ENCODE peak calls at places on chromosomes 3 and 15, in seven cellular contexts. M is GM12878, T is HCT116, B is HepG2, U is K562, Q is H1, I is SK-N-SH. V is an unnamed sample.
A peak's percentile ranks its signal among the peaks of the same experiment; 100 is the strongest.

GRCh38 chr15:28080386-28080785 is 18.7 kb downstream of the OCA2 start:
- DNase-seq in M (no peak), T (no peak), B (peak; percentile 9), U (no peak), Q (no peak), I (no peak), V (no peak)

GRCh38 chr15:65675551-65675950 is 53.8 kb downstream of the SLC24A1 start:
- DNase-seq in M (no peak), T (no peak), B (no peak), U (no peak), Q (no peak), I (no peak), V (no peak)

GRCh38 chr3:127033171-127033570 is 50.3 kb downstream of the PLXNA1 start:
- DNase-seq in M (no peak), T (no peak), B (no peak), U (no peak), Q (no peak), I (no peak), V (no peak)

GRCh38 chr15:43210172-43210745 is 10.6 kb downstream of the EPB42 start:
- DNase-seq in M (no peak), T (no peak), B (no peak), U (no peak), Q (no peak), I (no peak), V (no peak)

GRCh38 chr15:78702609-78703332 is 61.8 kb upstream of the CHRNB4 start:
- DNase-seq in M (no peak), T (no peak), B (no peak), U (no peak), Q (no peak), I (no peak), V (no peak)

GRCh38 chr15:90103669-90104329 is 1.5 kb upstream of the IDH2 start:
- DNase-seq in M (no peak), T (no peak), B (peak; percentile 60), U (no peak), Q (no peak), I (no peak), V (no peak)

GRCh38 chr3:194132465-194133358 is 3.2 kb upstream of the HES1 start:
- DNase-seq in M (no peak), T (no peak), B (peak; percentile 35), U (no peak), Q (no peak), I (no peak), V (peak; percentile 35)

GRCh38 chr3:9727041-9727595 is 4.4 kb upstream of the BRPF1 start:
- DNase-seq in M (no peak), T (peak; percentile 48), B (peak; percentile 42), U (peak; percentile 76), Q (peak; percentile 89), I (peak; percentile 51), V (peak; percentile 50)

GRCh38 chr15:60970246-60971170 is 258.6 kb downstream of the RORA start:
- DNase-seq in M (no peak), T (no peak), B (no peak), U (no peak), Q (no peak), I (no peak), V (no peak)

GRCh38 chr3:168096210-168096795 is 579 bp upstream of the GOLIM4 start:
- DNase-seq in M (peak; percentile 56), T (peak; percentile 83), B (peak; percentile 87), U (peak; percentile 67), Q (no peak), I (peak; percentile 76), V (peak; percentile 48)

GRCh38 chr15:51878446-51879386 is 49.3 kb downstream of the TMOD3 start:
- DNase-seq in M (no peak), T (no peak), B (no peak), U (peak; percentile 35), Q (no peak), I (no peak), V (no peak)

GRCh38 chr15:51876169-51876568 is 46.7 kb downstream of the TMOD3 start:
- DNase-seq in M (no peak), T (no peak), B (no peak), U (no peak), Q (no peak), I (no peak), V (no peak)

GRCh38 chr15:51870774-51871173 is 41.3 kb downstream of the TMOD3 start:
- DNase-seq in M (no peak), T (no peak), B (no peak), U (no peak), Q (no peak), I (no peak), V (no peak)

GRCh38 chr15:51879555-51879954 is 50.1 kb downstream of the TMOD3 start:
- DNase-seq in M (no peak), T (no peak), B (no peak), U (no peak), Q (no peak), I (no peak), V (no peak)

DNA sequence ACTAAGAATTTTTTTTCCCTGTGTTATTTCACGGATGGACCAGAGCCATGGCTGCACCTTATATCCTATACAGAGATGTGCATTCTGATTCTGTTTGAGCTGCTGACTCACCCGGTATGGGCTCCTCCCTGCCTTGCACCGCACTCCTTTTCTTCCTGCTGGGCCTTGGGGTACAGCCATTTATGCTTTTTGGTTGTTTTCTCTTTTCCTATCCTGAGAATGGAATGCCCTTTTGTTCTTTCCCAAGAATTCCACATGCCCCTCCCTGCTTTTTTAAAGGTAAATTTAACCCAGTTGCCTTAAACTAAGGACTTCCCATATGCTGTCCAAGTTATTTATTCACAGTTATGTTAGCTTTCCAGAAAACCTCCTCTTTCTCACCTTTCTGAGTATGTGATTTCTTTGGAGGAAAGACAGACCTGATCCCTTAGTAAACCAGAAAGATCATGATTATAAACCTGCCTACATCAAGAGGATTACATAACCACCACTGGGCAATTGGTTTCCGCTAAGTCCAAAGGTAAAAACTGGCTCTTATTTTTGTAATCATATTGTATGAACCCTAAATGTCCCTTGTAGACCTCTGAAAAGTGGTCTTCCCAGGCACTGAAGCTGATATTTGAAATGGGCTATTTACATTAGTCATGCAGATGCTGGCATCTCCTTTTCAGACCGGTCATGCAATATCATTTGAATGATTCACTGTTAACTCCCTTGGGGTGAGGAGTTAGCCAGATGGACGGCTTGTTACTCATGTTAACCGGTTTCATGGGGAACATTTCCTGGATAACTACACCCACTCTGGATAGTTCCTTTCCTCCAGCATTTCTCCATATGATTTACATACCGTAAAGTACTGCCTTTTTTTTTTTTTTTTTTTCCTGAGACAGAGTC is 45.5 kb downstream of the TMOD3 start:
- DNase-seq in M (no peak), T (peak; percentile 89), B (peak; percentile 29), U (peak; percentile 44), Q (no peak), I (no peak), V (no peak)
- H3K9ac ChIP-seq in M (no peak overlapping the region), T (peak overlapping the region; percentile 65), B (no peak overlapping the region), U (no peak overlapping the region), Q (no peak overlapping the region), I (peak overlapping the region; percentile 65), V (no peak overlapping the region)

GRCh38 chr15:81504170-81504905 is 130.3 kb upstream of the TMC3 start:
- DNase-seq in M (no peak), T (no peak), B (no peak), U (no peak), Q (no peak), I (no peak), V (no peak)
- TF ChIP-seq YY1 in M (no peak), T (no peak), B (no peak), U (no peak), Q (no peak), I (no peak), V (no peak)

GRCh38 chr3:80890571-80890970 is 870.9 kb downstream of the GBE1 start:
- DNase-seq in M (no peak), T (no peak), B (no peak), U (no peak), Q (no peak), I (no peak), V (no peak)
- H3K9ac ChIP-seq in M (no peak overlapping the region), T (no peak overlapping the region), B (no peak overlapping the region), U (no peak overlapping the region), Q (no peak overlapping the region), I (no peak overlapping the region), V (no peak overlapping the region)

DNA sequence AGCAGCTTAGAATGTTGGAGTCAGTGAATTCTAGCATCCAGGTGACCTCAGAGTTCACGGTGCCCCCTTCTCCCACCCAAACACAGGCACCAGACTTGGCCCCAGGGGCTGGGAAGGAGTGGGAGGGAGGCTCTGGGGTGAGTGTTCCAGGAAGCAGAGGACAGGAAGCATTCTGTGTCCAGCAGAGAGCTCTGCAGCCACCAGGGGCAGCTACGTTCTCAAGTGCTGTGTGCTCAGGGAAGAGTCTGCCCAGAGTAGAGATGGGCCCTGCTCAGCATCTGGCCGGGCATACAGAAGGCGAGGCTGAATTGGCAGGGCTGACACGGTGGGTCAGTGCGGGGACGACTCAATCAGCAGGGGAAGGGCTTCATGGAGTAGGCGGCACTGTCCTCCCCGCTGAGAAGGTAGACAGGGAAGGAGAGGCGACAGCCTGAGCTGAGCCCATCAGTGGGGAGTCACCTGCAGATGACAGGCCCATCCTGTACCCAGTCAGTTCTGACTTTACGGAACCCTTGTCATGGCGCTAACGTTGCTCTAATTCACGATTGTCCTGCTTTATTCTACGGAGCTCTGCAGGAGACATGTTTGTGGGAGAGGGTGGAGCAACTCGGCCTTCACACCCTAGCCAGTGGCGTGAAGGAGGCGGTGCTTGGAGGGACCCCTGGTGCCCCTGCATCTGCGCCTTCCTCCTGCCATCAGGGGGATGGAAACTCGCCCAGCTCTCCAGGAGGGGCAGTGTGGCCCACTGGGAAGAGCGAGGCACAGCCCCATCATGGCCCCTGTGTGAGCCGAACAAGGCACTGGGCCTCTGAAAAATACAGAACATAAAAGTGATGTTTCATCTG is 82.1 kb downstream of the C3orf70 start:
- DNase-seq in M (no peak), T (peak; percentile 18), B (peak; percentile 73), U (peak; percentile 58), Q (peak; percentile 64), I (peak; percentile 72), V (peak; percentile 46)
- TF ChIP-seq YY1 in M (no peak), T (no peak), B (peak; percentile 38), U (no peak), Q (no peak), I (no peak), V (no peak)

GRCh38 chr15:98776607-98777281 is 128.4 kb downstream of the IGF1R start:
- DNase-seq in M (peak; percentile 67), T (no peak), B (peak; percentile 78), U (peak; percentile 52), Q (no peak), I (no peak), V (no peak)
- H3K9ac ChIP-seq in M (no peak overlapping the region), T (no peak overlapping the region), B (peak overlapping the region; percentile 39), U (no peak overlapping the region), Q (no peak overlapping the region), I (no peak overlapping the region), V (no peak overlapping the region)